ENCODE peak calls at places on chromosomes 2 and 18, in five cellular contexts. Z, L, F, G and I are unnamed samples.

GRCh38 chr2:31347788-31348187 is 66.8 kb downstream of the XDH start:
- DNase-seq in Z (no peak), L (peak), F (no peak), G (no peak), I (no peak)

GRCh38 chr18:9507565-9508088 is 32.3 kb downstream of the RALBP1 start:
- DNase-seq in Z (no peak), L (no peak), F (no peak), G (no peak), I (no peak)

GRCh38 chr2:134771313-134771801 is 52.6 kb upstream of the TMEM163 start:
- DNase-seq in Z (no peak), L (peak), F (no peak), G (no peak), I (no peak)

GRCh38 chr2:8458461-8459459 is 223.1 kb upstream of the ID2 start:
- DNase-seq in Z (no peak), L (no peak), F (no peak), G (no peak), I (no peak)

GRCh38 chr18:79396431-79397287 is 929 bp downstream of the NFATC1 start:
- DNase-seq in Z (peak), L (no peak), F (peak), G (peak), I (no peak)

GRCh38 chr18:32289480-32290075 is 99.7 kb downstream of the MEP1B start:
- DNase-seq in Z (no peak), L (peak), F (peak), G (peak), I (peak)

GRCh38 chr2:45653584-45653983 is 2.1 kb downstream of the PRKCE start:
- DNase-seq in Z (no peak), L (no peak), F (no peak), G (no peak), I (no peak)

GRCh38 chr2:218024871-218025270 is 22.1 kb upstream of the TNS1 start:
- DNase-seq in Z (no peak), L (no peak), F (no peak), G (no peak), I (no peak)

GRCh38 chr18:32919799-32920198 is 147.0 kb upstream of the KLHL14 start:
- DNase-seq in Z (no peak), L (peak), F (peak), G (peak), I (peak)

GRCh38 chr18:75507636-75508035 is 80.1 kb upstream of the SMIM21 start:
- DNase-seq in Z (no peak), L (no peak), F (no peak), G (peak), I (no peak)

GRCh38 chr18:79717555-79718074 is 38.0 kb downstream of the CTDP1 start:
- DNase-seq in Z (no peak), L (no peak), F (no peak), G (no peak), I (no peak)

GRCh38 chr2:74760875-74761630 is 72.9 kb upstream of the HK2 start:
- DNase-seq in Z (no peak), L (no peak), F (no peak), G (peak), I (no peak)

GRCh38 chr2:45283764-45284620 is 274.7 kb upstream of the SIX2 start:
- DNase-seq in Z (no peak), L (peak), F (no peak), G (peak), I (peak)

GRCh38 chr18:58863539-58864145 is 1.0 kb upstream of the ZNF532 start:
- DNase-seq in Z (peak), L (no peak), F (peak), G (no peak), I (no peak)

GRCh38 chr2:188850786-188851185 is 123.4 kb upstream of the COL3A1 start:
- DNase-seq in Z (no peak), L (peak), F (no peak), G (no peak), I (no peak)